ENCODE peak calls at places on chromosomes 12 and 14, in six cellular contexts. R is hepatocyte, X is GM23338, V is GM23248, C is OCI-LY7, U is PC-3. K is an unnamed sample.

GRCh38 chr14:33689680-33690079 is 261.2 kb downstream of the EGLN3 start:
- DNase-seq in R (no peak), X (no peak), V (no peak), C (no peak), U (no peak), K (no peak)

GRCh38 chr12:64006211-64006610 is 161.7 kb downstream of the SRGAP1 start:
- DNase-seq in R (peak; percentile 12), X (no peak), V (peak; percentile 71), C (no peak), U (no peak), K (no peak)

GRCh38 chr12:91225316-91225715 is 42.7 kb upstream of the DCN start:
- DNase-seq in R (peak; percentile 14), X (no peak), V (peak; percentile 64), C (no peak), U (no peak), K (no peak)

GRCh38 chr14:56125772-56126411 is 7.7 kb downstream of the PELI2 start:
- DNase-seq in R (no peak), X (no peak), V (no peak), C (no peak), U (no peak), K (no peak)

GRCh38 chr12:59820594-59821011 is 224.8 kb downstream of the SLC16A7 start:
- DNase-seq in R (no peak), X (no peak), V (peak; percentile 78), C (no peak), U (no peak), K (no peak)

GRCh38 chr14:64831419-64831818 is 48.3 kb downstream of the SPTB start:
- DNase-seq in R (no peak), X (no peak), V (no peak), C (no peak), U (no peak), K (no peak)

GRCh38 chr12:67362526-67362925 is 93.4 kb downstream of the CAND1 start:
- DNase-seq in R (no peak), X (no peak), V (no peak), C (peak; percentile 10), U (no peak), K (no peak)

GRCh38 chr12:45726594-45727300 is 2.8 kb upstream of the ARID2 start:
- DNase-seq in R (peak; percentile 60), X (peak; percentile 43), V (peak; percentile 78), C (peak; percentile 36), U (peak; percentile 39), K (no peak)

GRCh38 chr12:15446798-15447197 is 124.5 kb downstream of the PTPRO start:
- DNase-seq in R (no peak), X (no peak), V (no peak), C (no peak), U (peak; percentile 84), K (no peak)

GRCh38 chr14:95497561-95498011 is 18.9 kb downstream of the SYNE3 start:
- DNase-seq in R (no peak), X (no peak), V (no peak), C (peak; percentile 69), U (no peak), K (no peak)

GRCh38 chr12:120844768-120845449 is 59.2 kb downstream of the SPPL3 start:
- DNase-seq in R (no peak), X (no peak), V (no peak), C (no peak), U (no peak), K (no peak)

GRCh38 chr12:101475751-101476305 is 692 bp downstream of the SPIC start:
- DNase-seq in R (no peak), X (no peak), V (no peak), C (no peak), U (no peak), K (no peak)

GRCh38 chr14:63717704-63718103 is 10.2 kb downstream of the SGPP1 start:
- DNase-seq in R (no peak), X (peak; percentile 49), V (peak; percentile 61), C (peak; percentile 67), U (peak; percentile 23), K (peak; percentile 26)

GRCh38 chr14:104522926-104523545 is 56.5 kb upstream of the C14orf180 start:
- DNase-seq in R (no peak), X (no peak), V (no peak), C (no peak), U (no peak), K (no peak)

GRCh38 chr14:67446371-67447032 is 34.5 kb upstream of the PLEK2 start:
- DNase-seq in R (peak; percentile 31), X (no peak), V (no peak), C (no peak), U (no peak), K (no peak)

GRCh38 chr12:127383281-127383680 is 883.7 kb upstream of the TMEM132C start:
- DNase-seq in R (no peak), X (no peak), V (peak; percentile 64), C (no peak), U (peak; percentile 98), K (no peak)

GRCh38 chr12:108854453-108855283 is 2.7 kb downstream of the SSH1 start:
- DNase-seq in R (peak; percentile 43), X (no peak), V (peak; percentile 97), C (no peak), U (peak; percentile 87), K (peak; percentile 98)

GRCh38 chr12:6326316-6326959 is 15.4 kb downstream of the TNFRSF1A start:
- DNase-seq in R (peak; percentile 62), X (peak; percentile 86), V (peak; percentile 67), C (peak; percentile 51), U (no peak), K (no peak)

DNA sequence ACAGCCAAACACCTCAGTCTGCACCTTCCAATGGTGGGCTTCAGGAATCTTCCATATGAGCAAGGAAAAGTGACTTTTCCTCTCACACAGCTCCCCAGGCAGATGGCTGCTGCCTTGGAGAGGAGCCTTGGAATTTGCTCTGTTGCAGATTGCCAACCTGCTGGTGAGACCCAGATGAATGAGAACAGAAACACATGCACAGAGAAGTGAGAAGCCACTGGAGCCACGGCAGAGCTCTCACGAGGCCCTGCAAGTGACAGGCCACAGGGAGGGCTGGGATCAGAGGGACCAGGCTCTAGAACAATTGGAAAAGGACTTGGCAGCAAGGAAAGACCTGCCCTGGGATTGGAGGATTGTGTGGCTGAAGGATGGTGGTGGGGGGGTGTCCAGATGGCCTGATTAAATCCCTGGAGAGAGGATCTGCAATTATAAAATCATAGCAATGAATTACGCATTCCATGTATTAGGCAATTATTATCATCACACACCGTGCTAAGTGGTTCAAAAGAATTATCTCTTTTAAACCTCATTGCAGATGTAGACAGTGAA is 84.9 kb upstream of the PWP1 start:
- DNase-seq in R (no peak), X (no peak), V (no peak), C (no peak), U (no peak), K (no peak)
- TF ChIP-seq EZH2phosphoT487 in R (no peak), X (no peak), V (no peak), C (no peak), U (no peak), K (no peak)

GRCh38 chr14:101049942-101050341 is 146.4 kb upstream of the RTL1 start:
- DNase-seq in R (no peak), X (no peak), V (no peak), C (no peak), U (no peak), K (no peak)
- TF ChIP-seq EZH2phosphoT487 in R (no peak), X (no peak), V (no peak), C (no peak), U (no peak), K (no peak)

GRCh38 chr12:132502149-132502881 is 12.4 kb downstream of the FBRSL1 start:
- DNase-seq in R (no peak), X (peak; percentile 78), V (no peak), C (peak; percentile 29), U (no peak), K (peak; percentile 18)

GRCh38 chr12:132500137-132500855 is 10.3 kb downstream of the FBRSL1 start:
- DNase-seq in R (no peak), X (no peak), V (no peak), C (no peak), U (no peak), K (no peak)

GRCh38 chr12:132501189-132501940 is 11.4 kb downstream of the FBRSL1 start:
- DNase-seq in R (no peak), X (no peak), V (no peak), C (no peak), U (no peak), K (no peak)

GRCh38 chr12:132498931-132499330 is 9.0 kb downstream of the FBRSL1 start:
- DNase-seq in R (no peak), X (no peak), V (no peak), C (no peak), U (no peak), K (no peak)

DNA sequence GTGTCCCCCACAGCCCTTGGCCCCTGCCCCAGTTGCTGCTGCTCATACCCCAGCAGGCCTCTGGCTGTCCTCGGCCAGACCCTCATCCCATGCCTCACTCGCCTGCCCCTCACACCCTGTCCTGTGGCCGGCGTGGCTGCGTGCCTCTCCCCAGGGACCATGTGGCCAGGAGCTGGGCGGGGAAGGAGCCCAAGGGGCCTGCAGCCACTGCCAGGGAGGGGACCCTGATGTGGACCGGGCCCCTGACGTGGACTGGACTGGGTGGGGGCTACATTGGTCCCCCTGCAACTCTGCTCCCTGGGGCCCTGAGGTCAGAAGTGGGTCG is 10.9 kb downstream of the FBRSL1 start:
- DNase-seq in R (no peak), X (no peak), V (no peak), C (no peak), U (no peak), K (no peak)
- TF ChIP-seq EZH2phosphoT487 in R (no peak), X (no peak), V (no peak), C (no peak), U (no peak), K (no peak)

GRCh38 chr12:62730649-62731377 is 204.1 kb downstream of the PPM1H start:
- DNase-seq in R (no peak), X (no peak), V (peak; percentile 89), C (no peak), U (peak; percentile 38), K (no peak)

GRCh38 chr12:62731378-62731710 is 203.6 kb downstream of the PPM1H start:
- DNase-seq in R (no peak), X (no peak), V (peak; percentile 64), C (no peak), U (no peak), K (no peak)

GRCh38 chr12:62737201-62737600 is 197.7 kb downstream of the PPM1H start:
- DNase-seq in R (no peak), X (no peak), V (no peak), C (no peak), U (no peak), K (no peak)

GRCh38 chr12:62736596-62736995 is 198.4 kb downstream of the PPM1H start:
- DNase-seq in R (no peak), X (no peak), V (no peak), C (no peak), U (peak; percentile 49), K (no peak)

DNA sequence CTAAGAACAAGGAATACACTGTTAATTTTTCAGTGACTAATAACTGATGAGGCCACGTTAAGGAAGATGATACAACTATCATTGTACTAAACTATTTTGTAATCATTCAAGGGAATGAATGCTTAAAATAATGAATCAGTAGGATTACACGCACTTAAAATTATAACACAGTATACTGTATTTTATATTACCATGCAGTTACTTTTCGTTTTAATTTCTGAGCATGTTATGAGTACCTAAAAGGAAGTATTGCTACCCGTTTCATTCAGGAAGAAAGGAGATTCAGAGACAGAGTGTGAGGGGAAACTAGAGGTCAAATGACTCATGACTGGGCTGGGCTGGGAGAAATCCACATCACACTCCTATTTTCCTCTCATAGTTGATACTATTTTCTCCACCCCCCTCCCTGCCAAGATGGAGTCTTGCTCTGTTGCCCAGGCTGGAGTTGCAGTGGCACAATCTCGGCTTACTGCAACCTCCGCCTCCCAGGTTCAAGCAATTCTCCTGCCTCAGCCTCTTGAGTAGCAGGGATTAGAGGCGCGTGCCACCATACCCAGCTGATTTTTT is 202.0 kb downstream of the PPM1H start:
- DNase-seq in R (peak; percentile 36), X (no peak), V (peak; percentile 87), C (no peak), U (peak; percentile 71), K (peak; percentile 65)
- TF ChIP-seq EZH2phosphoT487 in R (no peak), X (no peak), V (no peak), C (no peak), U (no peak), K (no peak)

K was measured in HCT116.